ENCODE peak calls at places on chromosomes 1 and 21, in five cellular contexts. A, E, M, G and N are unnamed samples. For H3K4me1, the result is how much of the 10 kb centered on the place peaks cover.

GRCh38 chr1:111707906-111708305 is 31.3 kb downstream of the INKA2 start:
- DNase-seq in A (no peak), E (peak), M (no peak), G (no peak), N (no peak)

GRCh38 chr1:100077525-100077924 is 55.2 kb downstream of the SASS6 start:
- DNase-seq in A (no peak), E (no peak), M (no peak), G (no peak), N (no peak)

GRCh38 chr1:101431956-101432510 is 195.2 kb downstream of the S1PR1 start:
- DNase-seq in A (no peak), E (no peak), M (no peak), G (no peak), N (no peak)

GRCh38 chr1:94713472-94714141 is 106.5 kb upstream of the SLC44A3 start:
- DNase-seq in A (peak), E (peak), M (peak), G (peak), N (peak)

GRCh38 chr1:232856556-232856955 is 51.3 kb downstream of the MAP10 start:
- DNase-seq in A (no peak), E (no peak), M (no peak), G (no peak), N (no peak)

GRCh38 chr21:35401476-35401875 is 352.4 kb upstream of the RUNX1 start:
- DNase-seq in A (no peak), E (no peak), M (no peak), G (no peak), N (no peak)

GRCh38 chr21:36732217-36732616 is 33.3 kb downstream of the SIM2 start:
- DNase-seq in A (no peak), E (no peak), M (no peak), G (no peak), N (no peak)

GRCh38 chr1:39808784-39809517 is 20.3 kb upstream of the BMP8B start:
- DNase-seq in A (no peak), E (no peak), M (no peak), G (no peak), N (no peak)

GRCh38 chr1:167121375-167122120 is 27.7 kb downstream of the STYXL2 start:
- DNase-seq in A (no peak), E (peak), M (peak), G (no peak), N (peak)

GRCh38 chr1:107835151-107835670 is 129.8 kb downstream of the VAV3 start:
- DNase-seq in A (no peak), E (no peak), M (no peak), G (no peak), N (no peak)

GRCh38 chr1:205547932-205548827 is 43.7 kb downstream of the CDK18 start:
- DNase-seq in A (no peak), E (no peak), M (peak), G (no peak), N (no peak)

GRCh38 chr1:172887162-172887561 is 163.6 kb downstream of the TNFSF18 start:
- DNase-seq in A (no peak), E (no peak), M (peak), G (no peak), N (no peak)

DNA sequence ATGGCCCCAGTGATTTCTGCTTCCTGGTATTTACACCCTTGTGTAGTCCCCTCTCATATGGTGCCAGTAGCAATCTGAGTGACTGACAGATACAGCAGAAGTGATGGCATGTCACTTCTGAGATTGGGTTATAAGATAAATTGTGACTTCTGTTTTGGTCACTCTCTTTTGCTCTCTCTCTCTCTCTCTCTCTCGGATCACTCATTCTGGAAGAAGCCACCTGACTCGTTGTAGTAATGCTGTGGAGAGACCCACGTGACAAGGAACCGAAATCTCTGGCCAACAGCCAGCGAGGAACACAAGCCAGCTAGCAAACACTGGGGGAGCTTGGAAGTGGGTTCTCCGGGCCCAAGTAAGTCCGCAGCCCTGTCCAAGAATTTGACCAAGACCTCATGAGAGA is 96.1 kb upstream of the MARK1 start:
- DNase-seq in A (no peak), E (no peak), M (no peak), G (no peak), N (no peak)
- H3K4me1 ChIP-seq in A (under half), E (under half), M (under half), G (under half), N (under half)

DNA sequence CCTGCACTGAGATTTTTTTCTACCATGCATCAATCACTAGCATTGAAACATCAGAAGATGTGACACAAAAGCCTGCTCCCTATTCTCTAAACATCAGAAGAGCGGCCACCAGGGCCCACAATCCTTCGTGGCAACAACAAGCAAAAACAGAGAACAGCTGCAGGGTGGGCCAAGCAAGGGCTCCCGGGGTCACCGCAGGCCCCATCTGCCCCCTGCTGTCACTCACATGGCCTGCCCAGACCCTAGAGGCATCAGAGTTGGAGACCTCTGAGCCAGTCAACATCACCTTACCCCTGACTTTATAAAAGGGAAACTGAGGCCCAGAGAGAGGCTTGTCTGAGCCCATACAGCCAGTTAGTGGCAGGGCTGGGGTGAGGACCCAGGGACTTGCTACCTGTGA is 1.8 kb downstream of the LAPTM5 start:
- DNase-seq in A (no peak), E (no peak), M (no peak), G (no peak), N (no peak)
- TF ChIP-seq CTCF in A (no peak), E (no peak), M (no peak), G (no peak), N (no peak)

DNA sequence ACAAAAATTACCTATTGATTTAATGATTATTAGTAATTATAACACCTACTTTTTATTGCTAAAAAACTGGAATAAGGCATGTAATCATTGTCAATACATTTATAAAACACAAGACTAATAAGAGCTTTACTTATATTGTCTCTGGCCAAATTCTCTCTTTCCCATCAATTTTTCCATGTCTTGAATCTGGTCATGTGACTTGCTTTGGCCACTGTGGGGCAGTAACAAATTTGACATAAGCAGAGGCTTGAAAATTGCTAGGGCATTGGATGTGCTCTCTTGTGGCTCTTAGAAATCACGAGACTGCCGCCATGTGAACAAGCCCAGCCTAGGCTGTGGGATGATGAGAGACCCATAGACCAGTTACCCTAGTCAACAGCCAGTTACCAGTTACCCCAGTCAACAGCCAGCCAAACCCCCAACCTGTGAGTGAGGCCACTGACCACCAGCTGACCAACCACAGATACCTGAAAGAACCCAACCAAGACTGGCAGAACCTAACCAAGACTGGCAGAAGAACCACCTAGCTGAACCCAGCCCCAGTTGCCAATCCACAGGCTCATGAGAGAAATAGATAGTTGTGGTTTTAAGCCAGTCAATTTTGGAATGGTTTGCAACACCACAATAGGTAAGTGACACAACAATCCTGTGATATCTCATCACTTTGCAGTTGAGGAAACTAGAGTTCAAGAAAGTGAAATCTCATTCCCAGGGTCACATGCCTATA is 8.8 kb downstream of the KLHDC7A start:
- DNase-seq in A (no peak), E (no peak), M (no peak), G (no peak), N (no peak)
- H3K4me1 ChIP-seq in A (under half), E (under half), M (under half), G (under half), N (under half)

DNA sequence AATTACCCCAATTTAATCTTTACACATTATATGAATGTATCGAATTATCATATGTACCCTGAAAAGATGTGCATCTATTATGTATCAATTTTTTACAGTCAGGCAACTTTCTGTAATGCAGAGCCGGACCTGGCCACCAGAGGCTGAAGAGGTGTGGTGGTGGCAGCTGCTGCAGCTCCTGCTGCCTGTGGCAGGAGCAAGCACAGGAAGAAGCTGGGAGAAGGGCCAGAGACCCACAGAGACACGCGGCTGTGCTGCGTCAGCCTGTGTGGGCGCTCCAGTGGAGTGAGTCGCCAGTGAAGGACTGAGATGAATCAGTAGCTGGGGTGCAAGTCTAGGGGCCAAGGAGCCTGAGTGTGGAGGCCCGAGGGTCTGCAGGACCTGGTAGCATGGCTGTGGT is 74.3 kb upstream of the COG2 start:
- DNase-seq in A (no peak), E (no peak), M (peak), G (no peak), N (no peak)
- TF ChIP-seq CTCF in A (no peak), E (peak), M (no peak), G (peak), N (no peak)

GRCh38 chr21:14711287-14711686 is 165.2 kb upstream of the SAMSN1 start:
- DNase-seq in A (no peak), E (no peak), M (no peak), G (no peak), N (no peak)

GRCh38 chr21:14707265-14708020 is 161.3 kb upstream of the SAMSN1 start:
- DNase-seq in A (no peak), E (no peak), M (no peak), G (no peak), N (no peak)

GRCh38 chr21:14712121-14712520 is 166.0 kb upstream of the SAMSN1 start:
- DNase-seq in A (no peak), E (no peak), M (no peak), G (no peak), N (no peak)

GRCh38 chr21:14706712-14707111 is 160.6 kb upstream of the SAMSN1 start:
- DNase-seq in A (no peak), E (no peak), M (no peak), G (no peak), N (no peak)
- H3K4me1 ChIP-seq in A (under half), E (under half), M (under half), G (under half), N (under half)

GRCh38 chr1:226637147-226637935 is 88.8 kb downstream of the STUM start:
- DNase-seq in A (peak), E (peak), M (no peak), G (peak), N (no peak)
- TF ChIP-seq CTCF in A (peak), E (peak), M (peak), G (peak), N (no peak)

DNA sequence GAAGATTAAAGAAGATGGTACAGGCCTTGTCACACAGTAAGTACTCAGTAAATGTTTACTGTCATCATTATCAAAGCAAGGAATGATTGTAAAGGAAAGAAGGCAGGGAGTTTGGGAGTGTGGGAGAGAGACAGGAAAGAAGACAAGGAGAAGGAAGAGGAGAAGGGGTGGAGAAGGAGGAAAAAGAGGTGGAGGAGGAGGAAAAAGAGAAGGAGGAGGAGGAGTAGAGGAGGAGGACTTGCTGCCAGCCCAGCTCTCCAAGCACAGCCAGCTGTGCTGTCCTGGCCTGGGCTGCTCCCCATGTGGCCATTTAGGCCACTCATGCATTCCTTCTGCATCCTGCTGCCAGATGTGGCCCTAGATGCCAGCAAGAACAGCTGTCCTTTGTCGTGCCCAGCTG is 7.5 kb upstream of the DISP3 start:
- DNase-seq in A (no peak), E (no peak), M (no peak), G (no peak), N (no peak)
- H3K4me1 ChIP-seq in A (under half), E (under half), M (under half), G (under half), N (under half)

GRCh38 chr1:80218112-80218511 is 1211.6 kb upstream of the ADGRL4 start:
- DNase-seq in A (no peak), E (no peak), M (peak), G (no peak), N (no peak)
- TF ChIP-seq CTCF in A (peak), E (peak), M (peak), G (peak), N (no peak)

GRCh38 chr1:91831132-91831930 is 54.6 kb downstream of the TGFBR3 start:
- DNase-seq in A (no peak), E (no peak), M (no peak), G (no peak), N (no peak)
- H3K4me1 ChIP-seq in A (half or more), E (under half), M (under half), G (half or more), N (under half)